ENCODE peak calls at places on chromosomes 7 and 10, in eight cellular contexts. C, M, T, V, Z, I, E and P are unnamed samples.

GRCh38 chr10:71266147-71266917 is 52.7 kb upstream of the SLC29A3 start:
- DNase-seq in C (peak), M (no peak), T (peak), V (no peak), Z (no peak), I (peak), E (no peak), P (peak)

GRCh38 chr10:85012305-85012704 is 683.9 kb downstream of the CCSER2 start:
- DNase-seq in C (no peak), M (no peak), T (no peak), V (no peak), Z (no peak), I (peak), E (no peak), P (no peak)

GRCh38 chr7:112073530-112073929 is 132.7 kb downstream of the DOCK4 start:
- DNase-seq in C (no peak), M (no peak), T (no peak), V (no peak), Z (no peak), I (no peak), E (no peak), P (no peak)

GRCh38 chr10:99976886-99977391 is 32.8 kb downstream of the DNMBP start:
- DNase-seq in C (peak), M (no peak), T (peak), V (no peak), Z (no peak), I (no peak), E (no peak), P (peak)

GRCh38 chr7:5553298-5553877 is 129.8 kb upstream of the TNRC18 start:
- DNase-seq in C (no peak), M (no peak), T (no peak), V (no peak), Z (no peak), I (no peak), E (no peak), P (no peak)

GRCh38 chr10:31101123-31101522 is 69.5 kb upstream of the ZNF438 start:
- DNase-seq in C (peak), M (peak), T (peak), V (peak), Z (peak), I (no peak), E (peak), P (peak)

GRCh38 chr7:126791306-126791705 is 461.4 kb downstream of the GRM8 start:
- DNase-seq in C (no peak), M (no peak), T (no peak), V (no peak), Z (no peak), I (no peak), E (no peak), P (peak)

GRCh38 chr10:131743190-131744151 is 157.3 kb upstream of the PPP2R2D start:
- DNase-seq in C (no peak), M (peak), T (no peak), V (no peak), Z (no peak), I (no peak), E (no peak), P (no peak)

GRCh38 chr7:44061645-44062179 is 3.7 kb downstream of the PGAM2 start:
- DNase-seq in C (no peak), M (no peak), T (no peak), V (peak), Z (no peak), I (no peak), E (no peak), P (no peak)

GRCh38 chr10:89887830-89888229 is 186.4 kb downstream of the KIF20B start:
- DNase-seq in C (no peak), M (peak), T (no peak), V (no peak), Z (no peak), I (no peak), E (no peak), P (peak)

GRCh38 chr10:73126343-73126742 is 16.1 kb downstream of the NUDT13 start:
- DNase-seq in C (no peak), M (no peak), T (no peak), V (no peak), Z (no peak), I (no peak), E (no peak), P (no peak)

GRCh38 chr7:155996718-155997059 is 184.4 kb upstream of the SHH start:
- DNase-seq in C (no peak), M (no peak), T (no peak), V (no peak), Z (no peak), I (no peak), E (no peak), P (no peak)

GRCh38 chr7:102310414-102310815 is 23.7 kb downstream of the SH2B2 start:
- DNase-seq in C (no peak), M (no peak), T (no peak), V (no peak), Z (no peak), I (no peak), E (no peak), P (no peak)

GRCh38 chr10:123221418-123221817 is 67.2 kb downstream of the BUB3 start:
- DNase-seq in C (no peak), M (no peak), T (no peak), V (no peak), Z (no peak), I (no peak), E (no peak), P (no peak)